ENCODE peak calls at places on chromosomes 5 and 9, in six cellular contexts. G is ovary, S is Peyer's patch, H is lung, L is cardiac muscle cell, T is neural crest cell. U is an unnamed sample.

GRCh38 chr9:77488439-77489126 is 159.5 kb downstream of the GNA14 start:
- DNase-seq in G (no peak), S (no peak), H (no peak), L (peak), T (no peak), U (no peak)

GRCh38 chr9:4193391-4193790 is 106.5 kb downstream of the GLIS3 start:
- DNase-seq in G (no peak), S (no peak), H (no peak), L (no peak), T (no peak), U (no peak)

GRCh38 chr9:110206388-110206787 is 1.6 kb downstream of the C9orf152 start:
- DNase-seq in G (no peak), S (no peak), H (peak), L (no peak), T (no peak), U (no peak)

GRCh38 chr9:107472581-107473335 is 16.8 kb downstream of the KLF4 start:
- DNase-seq in G (no peak), S (no peak), H (no peak), L (no peak), T (no peak), U (no peak)

GRCh38 chr9:92974161-92974661 is 26.9 kb downstream of the FGD3 start:
- DNase-seq in G (no peak), S (no peak), H (no peak), L (no peak), T (no peak), U (peak)

GRCh38 chr5:78647411-78647818 is 1.2 kb downstream of the LHFPL2 start:
- DNase-seq in G (peak), S (peak), H (no peak), L (peak), T (no peak), U (peak)

GRCh38 chr9:100690438-100690837 is 112.6 kb downstream of the CAVIN4 start:
- DNase-seq in G (no peak), S (no peak), H (no peak), L (no peak), T (no peak), U (no peak)

GRCh38 chr9:81590688-81591087 is 98.7 kb downstream of the TLE1 start:
- DNase-seq in G (no peak), S (no peak), H (no peak), L (no peak), T (no peak), U (no peak)

GRCh38 chr9:2260401-2261306 is 245.5 kb downstream of the SMARCA2 start:
- DNase-seq in G (no peak), S (no peak), H (no peak), L (no peak), T (no peak), U (no peak)

GRCh38 chr9:35272989-35273388 is 111.2 kb downstream of the UNC13B start:
- DNase-seq in G (no peak), S (no peak), H (no peak), L (no peak), T (no peak), U (no peak)

GRCh38 chr9:128724744-128725211 is 851 bp upstream of the ZDHHC12 start:
- DNase-seq in G (peak), S (peak), H (peak), L (peak), T (no peak), U (peak)

GRCh38 chr9:95511232-95511951 is 5.4 kb downstream of the PTCH1 start:
- DNase-seq in G (peak), S (no peak), H (peak), L (peak), T (peak), U (no peak)

GRCh38 chr5:43582082-43583005 is 20.6 kb upstream of the NNT start:
- DNase-seq in G (no peak), S (no peak), H (no peak), L (no peak), T (no peak), U (no peak)

GRCh38 chr5:96316017-96316416 is 117.0 kb downstream of the PCSK1 start:
- DNase-seq in G (no peak), S (no peak), H (no peak), L (no peak), T (no peak), U (no peak)

GRCh38 chr9:4837768-4838546 is 45.2 kb downstream of the RCL1 start:
- DNase-seq in G (no peak), S (no peak), H (no peak), L (no peak), T (no peak), U (no peak)

GRCh38 chr5:1208743-1209551 is 7.6 kb downstream of the SLC6A19 start:
- DNase-seq in G (no peak), S (no peak), H (no peak), L (peak), T (peak), U (no peak)
- TF ChIP-seq CTCF in G (no peak), S (peak), H (no peak), L (peak), T (peak), U (peak)

GRCh38 chr5:9852686-9853085 is 222.5 kb upstream of the TAS2R1 start:
- DNase-seq in G (no peak), S (no peak), H (no peak), L (no peak), T (no peak), U (no peak)

GRCh38 chr5:9853309-9853708 is 223.2 kb upstream of the TAS2R1 start:
- DNase-seq in G (no peak), S (no peak), H (no peak), L (no peak), T (no peak), U (no peak)

GRCh38 chr5:9850456-9850855 is 220.3 kb upstream of the TAS2R1 start:
- DNase-seq in G (no peak), S (no peak), H (no peak), L (no peak), T (no peak), U (no peak)

GRCh38 chr5:9847631-9848030 is 217.5 kb upstream of the TAS2R1 start:
- DNase-seq in G (no peak), S (no peak), H (no peak), L (no peak), T (no peak), U (no peak)

DNA sequence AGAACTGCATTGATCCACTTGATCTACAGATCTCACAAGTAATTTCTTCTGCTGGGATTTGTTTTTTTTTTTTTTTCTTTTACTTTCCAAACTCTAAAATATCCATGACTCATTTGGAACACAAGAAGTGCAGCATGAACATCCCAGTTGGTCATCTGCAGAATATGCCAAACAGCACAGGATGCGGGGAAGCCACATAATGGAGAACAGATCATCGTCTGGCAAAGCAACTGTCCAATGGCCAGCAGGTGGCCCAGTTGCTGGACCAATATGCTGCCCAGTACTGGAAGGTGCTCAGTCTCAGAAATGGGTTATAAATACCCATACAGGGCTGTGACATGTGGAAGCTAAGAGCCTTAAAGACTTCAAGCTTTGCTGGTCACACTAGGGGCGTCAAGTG is 221.3 kb upstream of the TAS2R1 start:
- DNase-seq in G (no peak), S (no peak), H (no peak), L (peak), T (no peak), U (no peak)
- TF ChIP-seq CTCF in G (no peak), S (no peak), H (no peak), L (peak), T (peak), U (no peak)

GRCh38 chr9:137174722-137175293 is 3.0 kb upstream of the TMEM210 start:
- DNase-seq in G (no peak), S (no peak), H (no peak), L (no peak), T (no peak), U (no peak)
- TF ChIP-seq CTCF in G (no peak), S (no peak), H (no peak), L (no peak), T (no peak), U (no peak)

GRCh38 chr5:174402224-174402812 is 322.1 kb upstream of the MSX2 start:
- DNase-seq in G (no peak), S (no peak), H (no peak), L (no peak), T (no peak), U (no peak)
- TF ChIP-seq CTCF in G (no peak), S (no peak), H (no peak), L (peak), T (no peak), U (no peak)

GRCh38 chr5:127958421-127959011 is 125.0 kb upstream of the SLC12A2 start:
- DNase-seq in G (no peak), S (no peak), H (no peak), L (no peak), T (no peak), U (no peak)

GRCh38 chr5:127960126-127960744 is 123.3 kb upstream of the SLC12A2 start:
- DNase-seq in G (no peak), S (no peak), H (no peak), L (no peak), T (no peak), U (no peak)

GRCh38 chr5:127957701-127958190 is 125.8 kb upstream of the SLC12A2 start:
- DNase-seq in G (no peak), S (no peak), H (no peak), L (no peak), T (no peak), U (no peak)

GRCh38 chr5:127959152-127959764 is 124.3 kb upstream of the SLC12A2 start:
- DNase-seq in G (peak), S (no peak), H (peak), L (peak), T (no peak), U (no peak)

GRCh38 chr5:127957183-127957582 is 126.4 kb upstream of the SLC12A2 start:
- DNase-seq in G (no peak), S (no peak), H (no peak), L (no peak), T (no peak), U (no peak)
- TF ChIP-seq CTCF in G (no peak), S (no peak), H (no peak), L (no peak), T (no peak), U (no peak)

DNA sequence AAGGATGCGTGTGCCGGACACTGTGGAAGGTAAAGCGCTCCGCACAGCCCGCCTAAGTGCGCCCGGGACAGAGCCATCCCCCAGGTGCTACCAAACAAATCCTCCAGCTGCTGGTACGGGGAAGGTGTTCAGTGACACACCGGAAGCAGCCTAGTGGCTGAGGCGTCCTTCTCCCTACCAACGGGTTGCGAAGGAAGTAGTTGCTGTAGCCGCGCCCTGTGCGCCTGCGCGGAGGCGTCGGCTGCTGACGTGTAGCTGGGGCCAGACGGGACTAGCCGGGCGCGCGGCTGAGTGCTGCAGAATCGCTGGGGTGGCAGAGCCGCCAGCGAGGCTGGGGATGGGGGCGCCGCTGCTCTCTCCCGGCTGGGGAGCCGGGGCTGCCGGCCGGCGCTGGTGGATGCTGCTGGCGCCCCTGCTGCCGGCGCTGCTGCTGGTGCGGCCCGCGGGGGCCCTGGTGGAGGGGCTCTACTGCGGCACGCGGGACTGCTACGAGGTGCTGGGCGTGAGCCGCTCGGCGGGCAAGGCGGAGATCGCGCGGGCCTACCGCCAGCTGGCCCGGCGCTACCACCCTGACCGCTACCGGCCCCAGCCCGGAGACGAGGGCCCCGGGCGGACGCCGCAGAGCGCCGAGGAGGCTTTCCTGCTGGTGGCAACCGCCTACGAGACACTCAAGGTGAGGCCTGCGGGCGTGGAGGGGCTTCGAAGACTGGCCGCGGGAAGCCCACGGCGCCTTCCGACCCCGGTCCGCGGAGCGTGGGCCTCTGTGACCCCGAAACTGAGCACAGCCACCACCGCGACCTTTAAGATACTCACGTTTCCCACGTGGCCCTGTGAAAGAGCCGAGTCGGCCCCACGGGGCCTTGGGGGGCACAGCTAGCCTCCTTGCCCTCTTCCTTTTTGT is at the start of gene DNAJC25:
- DNase-seq in G (peak), S (peak), H (peak), L (peak), T (peak), U (peak)
- TF ChIP-seq CTCF in G (no peak), S (no peak), H (no peak), L (no peak), T (no peak), U (no peak)

DNA sequence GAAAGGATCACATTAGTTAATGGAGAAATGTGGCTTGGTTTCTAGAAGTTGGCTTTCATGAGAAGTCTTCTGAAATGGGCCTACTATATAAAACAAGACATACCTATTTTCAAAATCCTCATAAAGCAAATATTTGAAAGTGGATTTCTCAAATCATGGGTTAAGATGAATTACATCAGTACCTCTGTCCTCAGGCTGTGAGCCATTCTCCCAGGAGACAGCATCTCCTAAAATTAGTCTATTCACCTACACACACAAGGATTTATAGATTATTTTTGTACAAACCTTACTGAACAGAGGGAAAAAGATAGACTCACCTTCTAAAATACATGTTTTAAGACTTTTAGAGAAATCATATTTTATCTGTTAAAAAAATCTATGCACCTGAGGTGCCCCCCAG is 32.1 kb upstream of the SPOCK1 start:
- DNase-seq in G (no peak), S (no peak), H (no peak), L (no peak), T (no peak), U (no peak)
- TF ChIP-seq CTCF in G (no peak), S (no peak), H (no peak), L (no peak), T (no peak), U (no peak)

DNA sequence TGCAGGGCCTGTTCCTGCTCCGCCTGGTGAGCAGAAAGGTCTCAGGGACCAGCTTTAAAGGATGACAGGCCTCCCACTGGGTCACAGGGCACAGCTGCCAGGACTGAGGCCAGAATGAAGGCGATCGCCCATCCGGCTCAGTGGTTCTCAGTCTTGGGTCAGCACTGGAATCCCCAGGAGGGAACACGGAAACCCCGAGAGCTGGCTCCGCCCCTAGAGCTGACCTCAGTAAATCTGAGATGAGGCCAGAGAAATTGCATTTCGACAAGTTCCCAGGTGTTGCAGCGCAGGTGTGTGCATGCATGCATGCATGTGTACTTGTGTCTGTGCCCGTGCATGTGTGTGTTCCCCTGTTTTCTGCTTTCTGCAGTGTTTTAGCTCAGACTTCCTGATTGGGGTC is 47.2 kb upstream of the KCNMB1 start:
- DNase-seq in G (no peak), S (no peak), H (no peak), L (no peak), T (no peak), U (no peak)
- TF ChIP-seq CTCF in G (no peak), S (no peak), H (no peak), L (no peak), T (no peak), U (no peak)

GRCh38 chr9:134502261-134503211 is 139.1 kb upstream of the COL5A1 start:
- DNase-seq in G (peak), S (no peak), H (peak), L (peak), T (no peak), U (no peak)
- TF ChIP-seq CTCF in G (no peak), S (no peak), H (no peak), L (no peak), T (no peak), U (no peak)

GRCh38 chr5:28766565-28767158 is 1728.3 kb upstream of the CDH9 start:
- DNase-seq in G (no peak), S (no peak), H (no peak), L (peak), T (peak), U (no peak)
- TF ChIP-seq CTCF in G (no peak), S (no peak), H (no peak), L (peak), T (peak), U (no peak)

U was measured in GM10248.